ENCODE peak calls at places on chromosomes 5 and 9, in four cellular contexts. I, B, O and N are unnamed samples.

GRCh38 chr5:97231025-97231636 is 48.1 kb upstream of the RIOK2 start:
- DNase-seq in B (peak; percentile 19), I (no peak), O (no peak), N (peak; percentile 74)

GRCh38 chr9:78026947-78027346 is 4.7 kb downstream of the GNAQ start:
- DNase-seq in B (no peak), I (no peak), O (no peak), N (peak; percentile 11)

GRCh38 chr9:6965566-6965965 is 207.8 kb downstream of the KDM4C start:
- DNase-seq in I (no peak), O (no peak), B (no peak), N (no peak)

GRCh38 chr5:141040093-141040762 is 10.9 kb upstream of the PCDHB1 start:
- DNase-seq in B (peak; percentile 51), I (no peak), O (no peak), N (no peak)

GRCh38 chr5:42629284-42629683 is 127.3 kb upstream of the CCDC152 start:
- DNase-seq in B (no peak), I (no peak), O (no peak), N (no peak)

GRCh38 chr9:75993434-75993833 is 103.0 kb downstream of the PCSK5 start:
- DNase-seq in B (no peak), O (no peak), I (no peak), N (no peak)

GRCh38 chr9:28887188-28887884 is 1314.1 kb upstream of the C9orf72 start:
- DNase-seq in I (no peak), B (no peak), O (no peak), N (no peak)

GRCh38 chr5:38540348-38540747 is 16.1 kb downstream of the LIFR start:
- DNase-seq in O (no peak), I (no peak), B (no peak), N (no peak)

GRCh38 chr5:139668064-139668880 is 20.1 kb downstream of the CXXC5 start:
- DNase-seq in I (peak; percentile 44), B (peak; percentile 91), O (no peak), N (peak; percentile 65)

GRCh38 chr5:53425598-53426516 is 54.6 kb upstream of the FST start:
- DNase-seq in I (no peak), O (no peak), B (peak; percentile 57), N (no peak)